ENCODE peak calls at places on chromosomes 4 and X, in six cellular contexts. One of them, this sample, is unnamed.

GRCh38 chr4:94410678-94411206 is 41.0 kb upstream of the PDLIM5 start:
- DNase-seq in vagina: no peak
- DNase-seq in B cell: no peak
- DNase-seq in dorsolateral prefrontal cortex: no peak
- DNase-seq in osteocyte: no peak
- DNase-seq in left ventricle myocardium inferior: peak; percentile 51
- DNase-seq in this sample: no peak

GRCh38 chr4:148643851-148644250 is 201.6 kb upstream of the NR3C2 start:
- DNase-seq in vagina: no peak
- DNase-seq in left ventricle myocardium inferior: no peak
- DNase-seq in dorsolateral prefrontal cortex: no peak
- DNase-seq in B cell: no peak
- DNase-seq in osteocyte: no peak
- DNase-seq in this sample: no peak

GRCh38 chrX:155997436-155997835 is at the start of gene IL9R:
- DNase-seq in osteocyte: peak; percentile 64
- DNase-seq in vagina: no peak
- DNase-seq in B cell: no peak
- DNase-seq in left ventricle myocardium inferior: no peak
- DNase-seq in dorsolateral prefrontal cortex: no peak
- DNase-seq in this sample: peak; percentile 36

GRCh38 chr4:422587-422986 is 76.4 kb downstream of the ZNF721 start:
- DNase-seq in osteocyte: no peak
- DNase-seq in dorsolateral prefrontal cortex: no peak
- DNase-seq in left ventricle myocardium inferior: no peak
- DNase-seq in vagina: no peak
- DNase-seq in B cell: no peak
- DNase-seq in this sample: no peak

GRCh38 chr4:79915276-79915675 is 157.8 kb downstream of the ANTXR2 start:
- DNase-seq in vagina: no peak
- DNase-seq in dorsolateral prefrontal cortex: no peak
- DNase-seq in osteocyte: no peak
- DNase-seq in left ventricle myocardium inferior: no peak
- DNase-seq in B cell: no peak
- DNase-seq in this sample: no peak

GRCh38 chr4:62194342-62194741 is 994.2 kb downstream of the ADGRL3 start:
- DNase-seq in dorsolateral prefrontal cortex: no peak
- DNase-seq in osteocyte: no peak
- DNase-seq in B cell: no peak
- DNase-seq in left ventricle myocardium inferior: no peak
- DNase-seq in vagina: no peak
- DNase-seq in this sample: no peak

GRCh38 chr4:148081267-148081666 is 349.4 kb downstream of the ARHGAP10 start:
- DNase-seq in left ventricle myocardium inferior: no peak
- DNase-seq in osteocyte: no peak
- DNase-seq in B cell: no peak
- DNase-seq in dorsolateral prefrontal cortex: peak; percentile 26
- DNase-seq in vagina: no peak
- DNase-seq in this sample: no peak

GRCh38 chr4:13829457-13829856 is 201.9 kb upstream of the BOD1L1 start:
- DNase-seq in vagina: no peak
- DNase-seq in left ventricle myocardium inferior: no peak
- DNase-seq in osteocyte: no peak
- DNase-seq in B cell: no peak
- DNase-seq in dorsolateral prefrontal cortex: no peak
- DNase-seq in this sample: no peak

GRCh38 chr4:6342530-6343293 is 73.1 kb downstream of the WFS1 start:
- DNase-seq in dorsolateral prefrontal cortex: peak; percentile 81
- DNase-seq in B cell: no peak
- DNase-seq in left ventricle myocardium inferior: peak; percentile 70
- DNase-seq in vagina: no peak
- DNase-seq in osteocyte: no peak
- DNase-seq in this sample: peak; percentile 60

GRCh38 chr4:7196283-7196651 is 3.9 kb downstream of the SORCS2 start:
- DNase-seq in dorsolateral prefrontal cortex: peak; percentile 32
- DNase-seq in B cell: no peak
- DNase-seq in left ventricle myocardium inferior: no peak
- DNase-seq in osteocyte: no peak
- DNase-seq in vagina: peak; percentile 72
- DNase-seq in this sample: peak; percentile 11

GRCh38 chr4:111449657-111450056 is 695.6 kb upstream of the FAM241A start:
- DNase-seq in vagina: no peak
- DNase-seq in dorsolateral prefrontal cortex: no peak
- DNase-seq in osteocyte: no peak
- DNase-seq in left ventricle myocardium inferior: no peak
- DNase-seq in B cell: no peak
- DNase-seq in this sample: no peak

GRCh38 chr4:113760094-113760851 is 1.3 kb downstream of the CAMK2D start:
- DNase-seq in left ventricle myocardium inferior: peak; percentile 33
- DNase-seq in dorsolateral prefrontal cortex: peak; percentile 47
- DNase-seq in vagina: no peak
- DNase-seq in osteocyte: no peak
- DNase-seq in B cell: peak; percentile 42
- DNase-seq in this sample: no peak

GRCh38 chr4:98919996-98920395 is 8.9 kb downstream of the EIF4E start:
- DNase-seq in osteocyte: no peak
- DNase-seq in B cell: no peak
- DNase-seq in dorsolateral prefrontal cortex: no peak
- DNase-seq in left ventricle myocardium inferior: no peak
- DNase-seq in vagina: no peak
- DNase-seq in this sample: no peak

DNA sequence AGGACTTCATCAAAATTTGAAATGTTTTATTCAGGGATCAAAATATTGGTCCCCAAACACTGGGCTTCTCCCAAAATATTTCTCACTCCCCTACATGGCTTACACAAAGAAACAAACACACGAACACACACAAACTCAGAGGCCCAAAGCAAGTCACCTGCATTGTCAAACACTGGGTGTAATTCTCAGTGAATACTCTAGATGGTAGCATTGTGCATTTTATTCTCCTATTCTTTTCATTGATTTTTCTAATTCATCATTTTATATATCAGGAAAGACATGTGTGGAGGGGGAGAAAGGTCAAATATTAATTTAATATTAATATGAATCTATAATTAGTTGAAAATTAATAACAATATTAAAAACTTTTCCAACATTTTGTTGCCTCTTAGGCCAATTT is 72.3 kb upstream of the TNMD start:
- DNase-seq in osteocyte: no peak
- DNase-seq in left ventricle myocardium inferior: no peak
- DNase-seq in dorsolateral prefrontal cortex: no peak
- DNase-seq in B cell: peak; percentile 19
- DNase-seq in vagina: no peak
- DNase-seq in this sample: no peak
- TF ChIP-seq CTCF in osteocyte: peak; percentile 67
- TF ChIP-seq CTCF in left ventricle myocardium inferior: peak; percentile 65
- TF ChIP-seq CTCF in dorsolateral prefrontal cortex: peak; percentile 72
- TF ChIP-seq CTCF in B cell: peak; percentile 82
- TF ChIP-seq CTCF in vagina: peak; percentile 14
- TF ChIP-seq CTCF in this sample: peak; percentile 42

GRCh38 chrX:17529349-17529748 is 154.3 kb downstream of the NHS start:
- DNase-seq in osteocyte: no peak
- DNase-seq in vagina: no peak
- DNase-seq in B cell: no peak
- DNase-seq in left ventricle myocardium inferior: no peak
- DNase-seq in dorsolateral prefrontal cortex: no peak
- DNase-seq in this sample: no peak

GRCh38 chrX:17531500-17531899 is 156.5 kb downstream of the NHS start:
- DNase-seq in vagina: no peak
- DNase-seq in B cell: no peak
- DNase-seq in dorsolateral prefrontal cortex: no peak
- DNase-seq in osteocyte: no peak
- DNase-seq in left ventricle myocardium inferior: no peak
- DNase-seq in this sample: no peak

GRCh38 chrX:17537652-17538301 is 162.8 kb downstream of the NHS start:
- DNase-seq in osteocyte: no peak
- DNase-seq in dorsolateral prefrontal cortex: no peak
- DNase-seq in vagina: no peak
- DNase-seq in left ventricle myocardium inferior: no peak
- DNase-seq in B cell: no peak
- DNase-seq in this sample: no peak

GRCh38 chrX:17535229-17535628 is 160.2 kb downstream of the NHS start:
- DNase-seq in osteocyte: no peak
- DNase-seq in left ventricle myocardium inferior: no peak
- DNase-seq in vagina: no peak
- DNase-seq in B cell: no peak
- DNase-seq in dorsolateral prefrontal cortex: no peak
- DNase-seq in this sample: no peak
- TF ChIP-seq CTCF in osteocyte: peak; percentile 60
- TF ChIP-seq CTCF in left ventricle myocardium inferior: peak; percentile 56
- TF ChIP-seq CTCF in vagina: no peak
- TF ChIP-seq CTCF in B cell: no peak
- TF ChIP-seq CTCF in dorsolateral prefrontal cortex: peak; percentile 40
- TF ChIP-seq CTCF in this sample: peak; percentile 47

GRCh38 chr4:173200103-173200502 is 31.5 kb downstream of the GALNT7 start:
- DNase-seq in osteocyte: no peak
- DNase-seq in vagina: no peak
- DNase-seq in left ventricle myocardium inferior: no peak
- DNase-seq in dorsolateral prefrontal cortex: no peak
- DNase-seq in B cell: no peak
- DNase-seq in this sample: no peak
- TF ChIP-seq CTCF in osteocyte: no peak
- TF ChIP-seq CTCF in vagina: no peak
- TF ChIP-seq CTCF in left ventricle myocardium inferior: no peak
- TF ChIP-seq CTCF in dorsolateral prefrontal cortex: no peak
- TF ChIP-seq CTCF in B cell: no peak
- TF ChIP-seq CTCF in this sample: no peak

DNA sequence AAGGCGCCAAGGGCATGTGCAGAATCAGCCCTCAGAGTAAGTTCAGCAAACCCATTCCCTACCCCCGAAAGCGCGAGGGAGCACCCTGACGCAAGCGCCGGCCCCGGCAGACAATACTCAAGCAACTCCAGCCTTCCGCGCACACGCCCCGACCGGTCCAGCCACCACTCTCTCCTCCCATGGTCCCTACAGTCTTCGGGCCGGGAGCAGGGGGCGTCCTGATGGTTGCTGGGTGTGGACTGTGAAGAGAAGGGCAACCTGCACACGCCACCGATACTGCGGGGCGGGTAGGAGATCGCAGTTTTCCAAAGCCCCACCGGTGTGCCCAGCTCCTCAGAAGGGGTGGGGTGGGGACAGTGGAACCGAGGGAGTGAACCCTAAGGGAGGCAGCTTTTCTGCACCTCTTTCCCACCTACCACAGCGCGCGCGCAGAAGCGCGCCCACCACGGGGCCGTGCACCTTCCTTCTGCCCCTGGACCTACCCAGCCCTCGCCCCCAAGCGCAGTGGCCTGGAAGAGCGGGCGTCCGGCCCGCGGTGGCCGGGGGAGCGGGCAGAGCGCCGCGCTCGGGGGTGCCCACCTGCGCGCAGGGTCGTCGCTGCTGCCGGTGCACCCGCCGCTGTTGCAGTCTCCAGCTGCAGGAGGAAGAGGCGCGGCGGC is 650.2 kb upstream of the DIPK2B start:
- DNase-seq in dorsolateral prefrontal cortex: no peak
- DNase-seq in B cell: peak; percentile 22
- DNase-seq in left ventricle myocardium inferior: no peak
- DNase-seq in osteocyte: no peak
- DNase-seq in vagina: no peak
- DNase-seq in this sample: no peak
- TF ChIP-seq CTCF in dorsolateral prefrontal cortex: no peak
- TF ChIP-seq CTCF in B cell: no peak
- TF ChIP-seq CTCF in left ventricle myocardium inferior: no peak
- TF ChIP-seq CTCF in osteocyte: no peak
- TF ChIP-seq CTCF in vagina: no peak
- TF ChIP-seq CTCF in this sample: no peak

GRCh38 chrX:103012945-103013344 is 51.0 kb downstream of the BEX1 start:
- DNase-seq in osteocyte: no peak
- DNase-seq in vagina: no peak
- DNase-seq in dorsolateral prefrontal cortex: no peak
- DNase-seq in left ventricle myocardium inferior: no peak
- DNase-seq in B cell: no peak
- DNase-seq in this sample: no peak

DNA sequence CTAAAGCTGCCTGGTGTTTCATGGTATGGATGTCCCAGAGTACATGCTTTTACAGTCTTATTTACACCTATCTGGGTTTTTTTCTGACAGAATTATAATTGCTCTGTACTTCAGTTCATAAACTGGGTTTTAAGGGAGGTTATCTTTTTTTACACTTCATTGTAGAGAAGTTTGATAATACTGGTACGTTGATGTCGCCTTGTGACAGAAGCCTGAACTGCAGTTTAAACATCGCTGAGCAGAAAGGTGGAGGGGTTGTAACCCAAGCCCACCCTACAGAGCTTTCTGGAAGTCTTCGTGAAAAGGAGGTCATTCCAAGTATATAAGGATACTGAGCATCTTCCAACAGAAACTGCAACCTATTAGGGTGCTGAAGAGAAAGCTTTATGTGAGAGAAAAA is 46.4 kb downstream of the BEX1 start:
- DNase-seq in left ventricle myocardium inferior: no peak
- DNase-seq in osteocyte: no peak
- DNase-seq in B cell: no peak
- DNase-seq in dorsolateral prefrontal cortex: no peak
- DNase-seq in vagina: no peak
- DNase-seq in this sample: no peak
- TF ChIP-seq CTCF in left ventricle myocardium inferior: no peak
- TF ChIP-seq CTCF in osteocyte: peak; percentile 26
- TF ChIP-seq CTCF in B cell: no peak
- TF ChIP-seq CTCF in dorsolateral prefrontal cortex: no peak
- TF ChIP-seq CTCF in vagina: no peak
- TF ChIP-seq CTCF in this sample: no peak

GRCh38 chr4:15002659-15003440 is 569 bp downstream of the CPEB2 start:
- DNase-seq in left ventricle myocardium inferior: peak; percentile 85
- DNase-seq in vagina: no peak
- DNase-seq in osteocyte: peak; percentile 90
- DNase-seq in dorsolateral prefrontal cortex: peak; percentile 73
- DNase-seq in B cell: peak; percentile 87
- DNase-seq in this sample: no peak
- TF ChIP-seq CTCF in left ventricle myocardium inferior: no peak
- TF ChIP-seq CTCF in vagina: no peak
- TF ChIP-seq CTCF in osteocyte: no peak
- TF ChIP-seq CTCF in dorsolateral prefrontal cortex: no peak
- TF ChIP-seq CTCF in B cell: no peak
- TF ChIP-seq CTCF in this sample: no peak

GRCh38 chr4:151239608-151240007 is 37.4 kb upstream of the PRSS48 start:
- DNase-seq in osteocyte: no peak
- DNase-seq in left ventricle myocardium inferior: no peak
- DNase-seq in B cell: no peak
- DNase-seq in dorsolateral prefrontal cortex: no peak
- DNase-seq in vagina: no peak
- DNase-seq in this sample: no peak

GRCh38 chr4:151242305-151242704 is 34.7 kb upstream of the PRSS48 start:
- DNase-seq in left ventricle myocardium inferior: no peak
- DNase-seq in dorsolateral prefrontal cortex: no peak
- DNase-seq in osteocyte: no peak
- DNase-seq in B cell: no peak
- DNase-seq in vagina: no peak
- DNase-seq in this sample: no peak

GRCh38 chr4:151236036-151236435 is 40.9 kb upstream of the PRSS48 start:
- DNase-seq in left ventricle myocardium inferior: no peak
- DNase-seq in osteocyte: no peak
- DNase-seq in vagina: no peak
- DNase-seq in B cell: no peak
- DNase-seq in dorsolateral prefrontal cortex: no peak
- DNase-seq in this sample: no peak

GRCh38 chr4:151233600-151233999 is 43.4 kb upstream of the PRSS48 start:
- DNase-seq in dorsolateral prefrontal cortex: no peak
- DNase-seq in B cell: no peak
- DNase-seq in left ventricle myocardium inferior: no peak
- DNase-seq in vagina: no peak
- DNase-seq in osteocyte: no peak
- DNase-seq in this sample: no peak

GRCh38 chr4:151238477-151238876 is 38.5 kb upstream of the PRSS48 start:
- DNase-seq in osteocyte: no peak
- DNase-seq in left ventricle myocardium inferior: no peak
- DNase-seq in vagina: no peak
- DNase-seq in B cell: no peak
- DNase-seq in dorsolateral prefrontal cortex: no peak
- DNase-seq in this sample: no peak
- TF ChIP-seq CTCF in osteocyte: peak; percentile 40
- TF ChIP-seq CTCF in left ventricle myocardium inferior: peak; percentile 27
- TF ChIP-seq CTCF in vagina: no peak
- TF ChIP-seq CTCF in B cell: no peak
- TF ChIP-seq CTCF in dorsolateral prefrontal cortex: peak; percentile 55
- TF ChIP-seq CTCF in this sample: no peak